ENCODE peak calls at places on chromosomes 6 and 20, in seven cellular contexts. One of them, this sample, is unnamed.

GRCh38 chr20:19864130-19864529 is 106.1 kb downstream of the RIN2 start:
- DNase-seq in pancreas: no peak
- DNase-seq in tibial artery: no peak
- DNase-seq in upper lobe of right lung: no peak
- DNase-seq in MM.1S: no peak
- DNase-seq in IMR-90: no peak
- DNase-seq in vagina: no peak
- DNase-seq in this sample: no peak

GRCh38 chr6:33453361-33454008 is 891 bp upstream of the ZBTB9 start:
- DNase-seq in pancreas: no peak
- DNase-seq in tibial artery: no peak
- DNase-seq in upper lobe of right lung: no peak
- DNase-seq in MM.1S: peak; percentile 25
- DNase-seq in IMR-90: no peak
- DNase-seq in vagina: no peak
- DNase-seq in this sample: peak; percentile 14

GRCh38 chr6:163192591-163192990 is 221.9 kb upstream of the QKI start:
- DNase-seq in pancreas: no peak
- DNase-seq in tibial artery: no peak
- DNase-seq in upper lobe of right lung: no peak
- DNase-seq in MM.1S: no peak
- DNase-seq in IMR-90: no peak
- DNase-seq in vagina: no peak
- DNase-seq in this sample: no peak

GRCh38 chr20:22921595-22922421 is 113.3 kb upstream of the SSTR4 start:
- DNase-seq in pancreas: no peak
- DNase-seq in tibial artery: no peak
- DNase-seq in upper lobe of right lung: no peak
- DNase-seq in MM.1S: no peak
- DNase-seq in IMR-90: peak; percentile 8
- DNase-seq in vagina: no peak
- DNase-seq in this sample: peak; percentile 74

GRCh38 chr6:144214622-144215401 is 64.5 kb downstream of the STX11 start:
- DNase-seq in pancreas: peak; percentile 18
- DNase-seq in tibial artery: no peak
- DNase-seq in upper lobe of right lung: peak; percentile 77
- DNase-seq in MM.1S: no peak
- DNase-seq in IMR-90: no peak
- DNase-seq in vagina: no peak
- DNase-seq in this sample: no peak

GRCh38 chr6:11067348-11067747 is 23.2 kb upstream of the ELOVL2 start:
- DNase-seq in pancreas: peak; percentile 57
- DNase-seq in tibial artery: no peak
- DNase-seq in upper lobe of right lung: no peak
- DNase-seq in MM.1S: no peak
- DNase-seq in IMR-90: no peak
- DNase-seq in vagina: no peak
- DNase-seq in this sample: no peak

GRCh38 chr6:47669684-47670515 is 28.5 kb upstream of the ADGRF4 start:
- DNase-seq in pancreas: no peak
- DNase-seq in tibial artery: no peak
- DNase-seq in upper lobe of right lung: no peak
- DNase-seq in MM.1S: no peak
- DNase-seq in IMR-90: no peak
- DNase-seq in vagina: no peak
- DNase-seq in this sample: peak; percentile 14

GRCh38 chr6:89368107-89368506 is 15.6 kb upstream of the UBE2J1 start:
- DNase-seq in pancreas: peak; percentile 62
- DNase-seq in tibial artery: peak; percentile 72
- DNase-seq in upper lobe of right lung: no peak
- DNase-seq in MM.1S: peak; percentile 68
- DNase-seq in IMR-90: peak; percentile 45
- DNase-seq in vagina: no peak
- DNase-seq in this sample: peak; percentile 73

GRCh38 chr6:43477235-43478007 is at the start of gene TJAP1:
- DNase-seq in pancreas: peak; percentile 94
- DNase-seq in tibial artery: peak; percentile 95
- DNase-seq in upper lobe of right lung: peak; percentile 96
- DNase-seq in MM.1S: peak; percentile 88
- DNase-seq in IMR-90: peak; percentile 78
- DNase-seq in vagina: no peak
- DNase-seq in this sample: peak; percentile 78

GRCh38 chr20:63178889-63179751 is 36.8 kb downstream of the YTHDF1 start:
- DNase-seq in pancreas: peak; percentile 21
- DNase-seq in tibial artery: no peak
- DNase-seq in upper lobe of right lung: no peak
- DNase-seq in MM.1S: peak; percentile 20
- DNase-seq in IMR-90: peak; percentile 4
- DNase-seq in vagina: no peak
- DNase-seq in this sample: no peak

GRCh38 chr6:43089874-43090556 is 13.9 kb downstream of the PTK7 start:
- DNase-seq in pancreas: no peak
- DNase-seq in tibial artery: no peak
- DNase-seq in upper lobe of right lung: peak; percentile 80
- DNase-seq in MM.1S: no peak
- DNase-seq in IMR-90: peak; percentile 43
- DNase-seq in vagina: no peak
- DNase-seq in this sample: no peak

GRCh38 chr6:108550256-108550655 is 10.5 kb upstream of the FOXO3 start:
- DNase-seq in pancreas: no peak
- DNase-seq in tibial artery: no peak
- DNase-seq in upper lobe of right lung: no peak
- DNase-seq in MM.1S: no peak
- DNase-seq in IMR-90: no peak
- DNase-seq in vagina: no peak
- DNase-seq in this sample: no peak

GRCh38 chr6:125206389-125206788 is 52.8 kb downstream of the TPD52L1 start:
- DNase-seq in pancreas: no peak
- DNase-seq in tibial artery: no peak
- DNase-seq in upper lobe of right lung: no peak
- DNase-seq in MM.1S: no peak
- DNase-seq in IMR-90: no peak
- DNase-seq in vagina: no peak
- DNase-seq in this sample: no peak

GRCh38 chr6:43005844-43006243 is 7.9 kb downstream of the MEA1 start:
- DNase-seq in pancreas: no peak
- DNase-seq in tibial artery: no peak
- DNase-seq in upper lobe of right lung: no peak
- DNase-seq in MM.1S: no peak
- DNase-seq in IMR-90: no peak
- DNase-seq in vagina: no peak
- DNase-seq in this sample: no peak

GRCh38 chr20:63402178-63402859 is 41.2 kb upstream of the CHRNA4 start:
- DNase-seq in pancreas: no peak
- DNase-seq in tibial artery: no peak
- DNase-seq in upper lobe of right lung: no peak
- DNase-seq in MM.1S: no peak
- DNase-seq in IMR-90: no peak
- DNase-seq in vagina: no peak
- DNase-seq in this sample: no peak

GRCh38 chr20:37223053-37223452 is 38.6 kb downstream of the GHRH start:
- DNase-seq in pancreas: no peak
- DNase-seq in tibial artery: no peak
- DNase-seq in upper lobe of right lung: no peak
- DNase-seq in MM.1S: no peak
- DNase-seq in IMR-90: peak; percentile 95
- DNase-seq in vagina: no peak
- DNase-seq in this sample: peak; percentile 94

GRCh38 chr20:32285082-32285620 is 7.7 kb downstream of the KIF3B start:
- DNase-seq in pancreas: no peak
- DNase-seq in tibial artery: no peak
- DNase-seq in upper lobe of right lung: no peak
- DNase-seq in MM.1S: no peak
- DNase-seq in IMR-90: no peak
- DNase-seq in vagina: no peak
- DNase-seq in this sample: no peak

GRCh38 chr20:16615199-16615598 is 42.0 kb upstream of the KIF16B start:
- DNase-seq in pancreas: no peak
- DNase-seq in tibial artery: no peak
- DNase-seq in upper lobe of right lung: no peak
- DNase-seq in MM.1S: no peak
- DNase-seq in IMR-90: peak; percentile 92
- DNase-seq in vagina: no peak
- DNase-seq in this sample: peak; percentile 99

GRCh38 chr6:129592516-129593232 is 117.3 kb downstream of the ARHGAP18 start:
- DNase-seq in pancreas: no peak
- DNase-seq in tibial artery: no peak
- DNase-seq in upper lobe of right lung: no peak
- DNase-seq in MM.1S: no peak
- DNase-seq in IMR-90: no peak
- DNase-seq in vagina: no peak
- DNase-seq in this sample: peak; percentile 31

GRCh38 chr6:3795836-3796395 is 44.4 kb upstream of the PXDC1 start:
- DNase-seq in pancreas: no peak
- DNase-seq in tibial artery: no peak
- DNase-seq in upper lobe of right lung: no peak
- DNase-seq in MM.1S: no peak
- DNase-seq in IMR-90: no peak
- DNase-seq in vagina: no peak
- DNase-seq in this sample: no peak

GRCh38 chr6:71886184-71887005 is at the start of gene RIMS1:
- DNase-seq in pancreas: no peak
- DNase-seq in tibial artery: peak; percentile 64
- DNase-seq in upper lobe of right lung: peak; percentile 69
- DNase-seq in MM.1S: peak; percentile 57
- DNase-seq in IMR-90: no peak
- DNase-seq in vagina: no peak
- DNase-seq in this sample: peak; percentile 18

GRCh38 chr6:29633532-29633901 is 534 bp upstream of the GABBR1 start:
- DNase-seq in pancreas: no peak
- DNase-seq in tibial artery: no peak
- DNase-seq in upper lobe of right lung: no peak
- DNase-seq in MM.1S: no peak
- DNase-seq in IMR-90: peak; percentile 15
- DNase-seq in vagina: no peak
- DNase-seq in this sample: no peak

GRCh38 chr6:6918216-6918983 is 189.4 kb upstream of the RREB1 start:
- DNase-seq in pancreas: no peak
- DNase-seq in tibial artery: no peak
- DNase-seq in upper lobe of right lung: no peak
- DNase-seq in MM.1S: no peak
- DNase-seq in IMR-90: peak; percentile 59
- DNase-seq in vagina: no peak
- DNase-seq in this sample: peak; percentile 88

GRCh38 chr6:32153252-32153834 is 598 bp upstream of the PPT2 start:
- DNase-seq in pancreas: no peak
- DNase-seq in tibial artery: peak; percentile 78
- DNase-seq in upper lobe of right lung: peak; percentile 76
- DNase-seq in MM.1S: no peak
- DNase-seq in IMR-90: peak; percentile 41
- DNase-seq in vagina: no peak
- DNase-seq in this sample: peak; percentile 33
- TF ChIP-seq CTCF in pancreas: no peak
- TF ChIP-seq CTCF in tibial artery: no peak
- TF ChIP-seq CTCF in upper lobe of right lung: peak; percentile 20
- TF ChIP-seq CTCF in MM.1S: no peak
- TF ChIP-seq CTCF in IMR-90: peak; percentile 26
- TF ChIP-seq CTCF in vagina: no peak
- TF ChIP-seq CTCF in this sample: peak; percentile 23

GRCh38 chr6:40774932-40775331 is 187.8 kb upstream of the LRFN2 start:
- DNase-seq in pancreas: no peak
- DNase-seq in tibial artery: no peak
- DNase-seq in upper lobe of right lung: no peak
- DNase-seq in MM.1S: no peak
- DNase-seq in IMR-90: no peak
- DNase-seq in vagina: no peak
- DNase-seq in this sample: no peak
- TF ChIP-seq CTCF in pancreas: no peak
- TF ChIP-seq CTCF in tibial artery: no peak
- TF ChIP-seq CTCF in upper lobe of right lung: no peak
- TF ChIP-seq CTCF in MM.1S: no peak
- TF ChIP-seq CTCF in IMR-90: no peak
- TF ChIP-seq CTCF in vagina: no peak
- TF ChIP-seq CTCF in this sample: no peak

GRCh38 chr6:99241905-99242534 is 107.5 kb downstream of the FAXC start:
- DNase-seq in pancreas: no peak
- DNase-seq in tibial artery: no peak
- DNase-seq in upper lobe of right lung: no peak
- DNase-seq in MM.1S: peak; percentile 23
- DNase-seq in IMR-90: peak; percentile 40
- DNase-seq in vagina: no peak
- DNase-seq in this sample: peak; percentile 44
- TF ChIP-seq CTCF in pancreas: no peak
- TF ChIP-seq CTCF in tibial artery: no peak
- TF ChIP-seq CTCF in upper lobe of right lung: peak; percentile 38
- TF ChIP-seq CTCF in MM.1S: peak; percentile 42
- TF ChIP-seq CTCF in IMR-90: peak; percentile 42
- TF ChIP-seq CTCF in vagina: no peak
- TF ChIP-seq CTCF in this sample: peak; percentile 31

DNA sequence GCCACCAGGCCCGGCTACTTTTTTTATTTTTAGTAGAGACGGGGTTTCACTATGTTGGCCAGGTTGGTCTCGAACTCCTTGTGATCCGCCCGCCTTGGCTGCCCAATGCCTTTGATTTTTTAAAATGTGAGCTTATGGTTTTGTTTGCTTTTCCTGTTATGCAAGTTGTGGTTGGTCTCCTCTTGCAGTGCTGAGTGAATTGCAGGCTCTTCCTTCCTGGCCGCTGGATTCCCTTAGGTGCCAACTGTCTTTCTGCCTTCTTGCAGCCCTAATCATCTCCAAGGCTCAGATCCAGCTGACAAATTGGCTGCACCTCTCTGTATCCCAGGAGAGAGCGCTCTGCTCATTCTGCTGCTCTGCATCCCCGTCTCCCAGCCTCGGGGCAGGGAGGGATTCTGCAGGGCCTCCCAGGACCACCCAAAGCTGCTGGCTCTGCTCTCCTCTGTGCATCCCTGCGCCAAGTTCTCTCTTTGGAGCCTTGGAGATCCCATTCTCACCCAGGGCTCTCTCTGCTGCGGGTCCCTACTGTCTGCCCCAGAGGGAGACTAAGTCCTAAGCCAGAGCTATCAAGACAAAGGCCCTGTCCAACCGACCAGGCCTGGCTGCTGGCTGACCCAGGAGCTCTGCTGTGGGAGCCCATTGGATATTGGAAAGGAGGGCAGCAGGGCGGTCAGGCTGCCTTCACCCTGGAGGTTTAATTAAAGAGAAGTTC is 14.1 kb upstream of the EMILIN3 start:
- DNase-seq in pancreas: no peak
- DNase-seq in tibial artery: no peak
- DNase-seq in upper lobe of right lung: peak; percentile 42
- DNase-seq in MM.1S: no peak
- DNase-seq in IMR-90: no peak
- DNase-seq in vagina: no peak
- DNase-seq in this sample: no peak
- TF ChIP-seq CTCF in pancreas: no peak
- TF ChIP-seq CTCF in tibial artery: no peak
- TF ChIP-seq CTCF in upper lobe of right lung: no peak
- TF ChIP-seq CTCF in MM.1S: no peak
- TF ChIP-seq CTCF in IMR-90: no peak
- TF ChIP-seq CTCF in vagina: no peak
- TF ChIP-seq CTCF in this sample: no peak

GRCh38 chr6:2228392-2228791 is 17.0 kb downstream of the GMDS start:
- DNase-seq in pancreas: no peak
- DNase-seq in tibial artery: no peak
- DNase-seq in upper lobe of right lung: no peak
- DNase-seq in MM.1S: no peak
- DNase-seq in IMR-90: no peak
- DNase-seq in vagina: no peak
- DNase-seq in this sample: no peak
- TF ChIP-seq CTCF in pancreas: no peak
- TF ChIP-seq CTCF in tibial artery: no peak
- TF ChIP-seq CTCF in upper lobe of right lung: no peak
- TF ChIP-seq CTCF in MM.1S: no peak
- TF ChIP-seq CTCF in IMR-90: no peak
- TF ChIP-seq CTCF in vagina: no peak
- TF ChIP-seq CTCF in this sample: no peak